ENCODE peak calls at places on chromosomes 5 and 9, in eight cellular contexts. Y is neural progenitor cell, B is WTC11, U is fibroblast of mammary gland, C is RWPE2, K is fibroblast of pulmonary artery, O is A549, E is body of pancreas. F is an unnamed sample.

GRCh38 chr9:115494393-115494792 is 376.4 kb upstream of the TNC start:
- DNase-seq in Y (no peak), C (no peak), K (no peak), U (no peak), E (no peak), B (no peak), O (no peak), F (no peak)

GRCh38 chr9:89748020-89748670 is 143.3 kb downstream of the GADD45G start:
- DNase-seq in U (peak), O (no peak), E (no peak), C (no peak), B (no peak), Y (no peak), K (no peak), F (no peak)

GRCh38 chr5:35098214-35098613 is 50.5 kb upstream of the AGXT2 start:
- DNase-seq in B (no peak), Y (no peak), K (no peak), U (no peak), C (no peak), E (no peak), O (no peak), F (no peak)

GRCh38 chr5:115260248-115260647 is 2.4 kb downstream of the PGGT1B start:
- DNase-seq in O (no peak), C (no peak), B (no peak), Y (no peak), U (no peak), E (no peak), K (no peak), F (no peak)

GRCh38 chr5:28576022-28576421 is 1537.6 kb upstream of the CDH9 start:
- DNase-seq in B (no peak), O (no peak), Y (peak), K (peak), U (peak), E (no peak), C (no peak), F (no peak)

GRCh38 chr5:149800563-149801103 is 70.5 kb downstream of the PPARGC1B start:
- DNase-seq in Y (no peak), C (no peak), B (no peak), U (no peak), E (no peak), O (no peak), K (no peak), F (no peak)

GRCh38 chr5:91419571-91420537 is 36.7 kb upstream of the ARRDC3 start:
- DNase-seq in E (peak), K (peak), B (peak), U (peak), O (peak), Y (peak), C (no peak), F (no peak)

GRCh38 chr5:1394881-1395860 is 50.1 kb downstream of the SLC6A3 start:
- DNase-seq in E (no peak), B (no peak), C (peak), U (no peak), O (no peak), K (no peak), Y (no peak), F (peak)

GRCh38 chr9:20356392-20357206 is 265.7 kb downstream of the MLLT3 start:
- DNase-seq in U (peak), C (no peak), B (peak), K (peak), Y (peak), O (peak), E (peak), F (no peak)

GRCh38 chr5:67161767-67162166 is 34.8 kb downstream of the CD180 start:
- DNase-seq in O (no peak), E (no peak), C (no peak), Y (no peak), B (no peak), U (no peak), K (no peak), F (no peak)

GRCh38 chr5:42715791-42716190 is 40.8 kb upstream of the CCDC152 start:
- DNase-seq in K (no peak), C (no peak), U (peak), O (no peak), B (no peak), Y (no peak), E (no peak), F (no peak)

GRCh38 chr5:6392571-6392970 is 14.2 kb upstream of the MED10 start:
- DNase-seq in B (no peak), E (no peak), Y (no peak), O (no peak), K (no peak), U (no peak), C (no peak), F (no peak)

GRCh38 chr9:86842573-86842972 is 104.7 kb downstream of the GAS1 start:
- DNase-seq in O (no peak), Y (no peak), B (no peak), E (no peak), K (no peak), C (no peak), U (no peak), F (no peak)

DNA sequence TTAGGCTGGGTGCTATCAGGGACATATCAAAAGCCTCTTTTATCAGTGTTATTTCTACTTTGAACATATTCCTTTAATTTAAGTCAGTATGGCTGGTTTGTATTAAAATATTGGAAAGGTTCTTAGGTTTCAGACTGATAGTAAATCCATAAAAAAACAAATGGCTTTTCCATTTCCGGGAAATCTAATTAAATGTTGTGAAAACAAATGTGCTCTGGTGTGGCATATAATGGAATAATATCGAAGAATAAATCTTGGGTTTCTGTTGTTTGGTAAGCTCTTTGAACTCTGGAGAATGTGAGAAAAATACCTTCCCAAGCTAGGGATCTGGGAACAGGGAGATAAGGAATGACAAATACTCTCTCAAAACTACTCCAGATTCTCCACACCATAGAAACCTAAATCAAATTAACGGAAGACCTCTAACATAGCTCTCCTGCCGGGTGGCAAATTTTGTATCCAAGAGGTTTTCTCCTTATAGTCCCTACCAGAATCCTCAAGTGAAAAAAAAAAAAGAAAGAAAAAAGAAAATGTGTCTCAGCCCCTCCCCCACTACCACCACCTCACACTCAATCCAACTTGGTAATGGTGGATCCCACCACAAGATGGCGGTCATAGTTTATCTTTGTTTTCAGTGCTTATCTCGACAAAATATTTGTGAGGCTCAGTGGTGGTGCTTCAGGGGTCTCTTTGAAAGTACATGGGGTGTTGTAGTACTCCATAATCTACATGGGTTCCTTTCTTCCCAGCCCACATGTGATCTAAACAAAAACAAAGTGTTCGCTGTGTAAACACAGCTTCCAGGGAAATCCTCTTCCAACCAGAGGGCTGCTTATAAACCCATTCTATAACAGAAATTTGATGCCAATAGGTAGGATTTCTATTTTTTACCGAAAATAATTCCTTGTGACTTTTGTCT is 54.6 kb upstream of the FST start:
- DNase-seq in E (peak), K (peak), U (peak), C (no peak), O (no peak), Y (peak), B (peak), F (no peak)
- TF ChIP-seq CTCF in E (peak), K (peak), U (no peak), C (peak), O (peak), Y (peak), B (peak), F (peak)

GRCh38 chr9:136626740-136627642 is 35.7 kb upstream of the EGFL7 start:
- DNase-seq in K (no peak), Y (peak), U (no peak), E (peak), B (no peak), C (no peak), O (peak), F (no peak)
- TF ChIP-seq CTCF in K (no peak), Y (no peak), U (no peak), E (no peak), B (no peak), C (no peak), O (no peak), F (no peak)

GRCh38 chr5:96336351-96336985 is 96.6 kb downstream of the PCSK1 start:
- DNase-seq in Y (peak), U (peak), B (peak), C (no peak), K (peak), O (peak), E (peak), F (no peak)
- TF ChIP-seq CTCF in Y (peak), U (peak), B (peak), C (peak), K (peak), O (peak), E (peak), F (peak)

GRCh38 chr5:51960617-51961115 is 577.4 kb downstream of the ISL1 start:
- DNase-seq in Y (no peak), O (no peak), U (peak), C (no peak), E (no peak), K (peak), B (no peak), F (no peak)
- TF ChIP-seq CTCF in Y (peak), O (no peak), U (peak), C (peak), E (no peak), K (no peak), B (no peak), F (peak)

DNA sequence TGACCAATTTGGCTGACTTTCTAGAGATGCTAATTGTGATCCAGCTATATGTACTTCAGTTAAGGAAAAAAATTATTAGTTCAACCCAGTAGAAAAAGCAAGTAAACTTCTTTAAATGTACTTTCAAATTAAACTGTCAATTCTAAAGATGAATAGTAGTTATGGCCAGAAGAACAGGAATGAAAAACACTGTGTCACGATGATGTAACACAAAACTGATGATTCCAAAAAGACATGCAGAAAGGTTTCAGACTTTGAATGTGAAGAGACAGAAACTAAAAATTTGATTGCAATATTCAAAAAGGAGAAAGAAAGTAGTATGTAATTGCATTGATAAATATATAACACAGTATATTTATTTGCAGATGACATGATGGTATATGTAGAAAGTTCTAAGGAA is 127.3 kb upstream of the NR4A3 start:
- DNase-seq in C (no peak), B (no peak), E (no peak), U (no peak), Y (no peak), O (no peak), K (no peak), F (no peak)
- TF ChIP-seq CTCF in C (no peak), B (no peak), E (no peak), U (no peak), Y (no peak), O (no peak), K (no peak), F (no peak)

GRCh38 chr5:176675676-176676360 is 28.5 kb downstream of the TSPAN17 start:
- DNase-seq in E (no peak), O (peak), K (peak), C (no peak), Y (peak), U (peak), B (peak), F (no peak)
- TF ChIP-seq CTCF in E (no peak), O (no peak), K (peak), C (peak), Y (peak), U (peak), B (peak), F (peak)

DNA sequence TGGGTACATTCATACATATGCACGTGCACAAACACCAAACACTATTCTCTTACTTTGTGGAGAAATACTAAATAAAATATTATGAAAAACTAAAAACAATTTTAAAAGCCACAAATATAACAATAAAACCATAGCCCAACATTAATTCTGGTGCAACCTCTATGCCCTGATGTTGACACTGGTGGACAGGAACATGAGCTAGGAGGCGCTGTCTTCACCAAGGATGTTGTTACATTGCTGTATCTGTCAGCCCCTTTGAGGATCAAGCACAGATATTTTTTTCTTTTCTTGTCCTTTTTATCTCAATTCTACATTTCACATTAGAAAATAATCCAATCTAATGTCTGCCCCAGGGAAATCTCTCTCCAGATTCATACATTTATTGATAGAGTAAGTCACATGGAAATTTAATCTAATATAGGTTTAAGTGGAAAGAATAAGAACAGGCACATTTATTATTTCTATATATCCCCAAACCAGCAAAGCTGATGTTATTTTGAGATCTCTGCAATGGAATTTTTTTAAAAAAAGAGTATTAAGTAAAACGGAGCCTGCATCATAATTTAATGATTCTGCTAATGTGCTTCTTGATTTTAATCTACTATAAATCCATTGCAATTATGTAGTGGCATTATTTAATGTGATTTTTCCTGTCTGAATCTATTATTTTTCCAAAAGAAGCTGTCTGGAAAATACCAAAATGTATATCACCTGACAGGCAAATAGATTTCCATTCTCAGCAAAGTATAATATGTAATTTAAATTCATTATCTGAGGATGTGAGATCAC is 716.5 kb downstream of the MTRR start:
- DNase-seq in U (no peak), K (peak), E (no peak), B (peak), C (no peak), O (no peak), Y (peak), F (no peak)
- TF ChIP-seq CTCF in U (peak), K (peak), E (no peak), B (no peak), C (no peak), O (no peak), Y (peak), F (peak)

GRCh38 chr9:18438951-18439350 is 35.0 kb upstream of the ADAMTSL1 start:
- DNase-seq in B (no peak), E (no peak), C (no peak), U (no peak), O (no peak), K (peak), Y (no peak), F (no peak)

GRCh38 chr9:18442629-18443491 is 31.1 kb upstream of the ADAMTSL1 start:
- DNase-seq in B (peak), K (peak), U (peak), E (peak), C (peak), O (peak), Y (peak), F (no peak)

GRCh38 chr9:18437315-18438200 is 36.4 kb upstream of the ADAMTSL1 start:
- DNase-seq in E (peak), B (no peak), Y (peak), O (no peak), U (peak), K (peak), C (no peak), F (no peak)

GRCh38 chr9:18441245-18441644 is 32.7 kb upstream of the ADAMTSL1 start:
- DNase-seq in O (no peak), B (no peak), U (no peak), C (no peak), Y (no peak), K (no peak), E (no peak), F (no peak)

GRCh38 chr9:18438300-18438925 is 35.5 kb upstream of the ADAMTSL1 start:
- DNase-seq in Y (peak), B (peak), K (peak), E (no peak), U (peak), O (no peak), C (no peak), F (no peak)
- TF ChIP-seq CTCF in Y (peak), B (no peak), K (peak), E (no peak), U (peak), O (no peak), C (no peak), F (peak)

DNA sequence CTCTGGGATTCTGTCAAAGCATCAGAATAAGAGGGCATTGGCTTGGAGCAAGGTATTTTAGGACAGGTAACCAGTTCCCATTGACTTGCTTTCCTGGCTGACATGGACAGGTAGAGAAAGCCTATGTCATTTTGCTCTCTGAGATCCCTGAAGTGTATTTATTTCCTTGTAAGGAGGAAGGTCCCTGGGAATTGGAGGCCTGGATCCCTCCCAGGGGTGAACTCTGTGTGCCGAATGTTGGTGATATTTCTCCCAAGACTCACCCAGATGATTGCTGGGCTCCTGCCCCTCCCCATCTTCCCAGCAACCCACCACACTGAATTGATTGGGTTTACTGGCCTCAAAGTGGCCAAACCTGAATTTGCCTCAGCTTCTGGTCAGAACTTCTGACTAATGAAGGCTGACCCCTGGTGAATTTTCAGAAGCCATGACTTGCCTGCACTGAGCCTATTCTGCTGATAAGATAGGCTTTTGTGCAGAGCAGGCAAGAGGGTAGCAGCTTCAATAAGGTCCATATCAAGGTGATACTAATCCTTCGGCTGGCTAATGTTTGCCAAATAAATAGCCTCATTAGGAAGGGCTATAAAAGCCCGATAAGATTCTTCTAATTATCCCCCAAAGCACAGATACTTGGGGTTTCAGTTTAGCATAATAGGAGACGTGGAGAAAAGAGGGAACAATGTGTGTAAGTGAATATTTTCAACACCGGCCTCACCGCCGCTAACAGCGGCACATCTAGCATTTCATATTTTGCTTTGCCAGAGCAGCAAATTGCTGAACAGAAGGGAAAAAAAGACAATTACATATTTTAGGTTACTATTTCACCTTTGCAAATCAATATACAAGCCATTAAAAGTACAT is 152.9 kb upstream of the PITX1 start:
- DNase-seq in Y (peak), O (no peak), U (no peak), K (no peak), E (no peak), B (no peak), C (no peak), F (no peak)
- TF ChIP-seq CTCF in Y (peak), O (no peak), U (no peak), K (no peak), E (no peak), B (no peak), C (peak), F (no peak)

F was measured in chondrocyte.